ENCODE peak calls at places on chromosome 20, in six cellular contexts. T is CD8-positive, alpha-beta memory T cell; H is non-pigmented ciliary epithelial cell; I is NCI-H1105 treated with DMSO at 0.1 percent for 48 hours; Z is effector memory CD4-positive, alpha-beta T cell; B is stromal cell of bone marrow. R is an unnamed sample.

GRCh38 chr20:57066126-57066900 is 200.1 kb downstream of the BMP7 start:
- DNase-seq in Z (no peak), H (no peak), I (no peak), B (no peak), T (no peak), R (no peak)

GRCh38 chr20:16595376-16595775 is 22.1 kb upstream of the KIF16B start:
- DNase-seq in I (no peak), T (no peak), H (no peak), Z (no peak), B (no peak), R (no peak)

GRCh38 chr20:36305602-36306556 is at the start of gene DLGAP4:
- DNase-seq in H (no peak), T (no peak), I (no peak), B (no peak), Z (no peak), R (no peak)

GRCh38 chr20:33032555-33032954 is 1.1 kb downstream of the BPIFB6 start:
- DNase-seq in Z (no peak), H (no peak), I (no peak), B (no peak), T (no peak), R (no peak)

GRCh38 chr20:59082077-59082740 is 39.6 kb upstream of the PRELID3B start:
- DNase-seq in T (no peak), H (no peak), I (no peak), B (no peak), Z (no peak), R (peak)

GRCh38 chr20:17969276-17969883 is 562 bp downstream of the MGME1 start:
- DNase-seq in H (no peak), Z (peak), T (no peak), B (no peak), I (peak), R (peak)

GRCh38 chr20:10508468-10509251 is 73.6 kb downstream of the SLX4IP start:
- DNase-seq in H (no peak), I (no peak), Z (no peak), B (no peak), T (no peak), R (no peak)

GRCh38 chr20:48592107-48592940 is 235.5 kb downstream of the PREX1 start:
- DNase-seq in T (no peak), B (no peak), Z (no peak), H (no peak), I (no peak), R (no peak)

GRCh38 chr20:63427724-63428330 is 44.6 kb downstream of the KCNQ2 start:
- DNase-seq in B (no peak), Z (no peak), T (no peak), I (no peak), H (no peak), R (no peak)

GRCh38 chr20:15836634-15837033 is 736.6 kb downstream of the KIF16B start:
- DNase-seq in Z (no peak), I (no peak), B (peak), T (no peak), H (no peak), R (no peak)

GRCh38 chr20:38835792-38836191 is 30.3 kb downstream of the PPP1R16B start:
- DNase-seq in B (no peak), H (no peak), I (no peak), Z (no peak), T (no peak), R (no peak)

GRCh38 chr20:46646122-46646521 is 5.1 kb downstream of the SLC13A3 start:
- DNase-seq in H (no peak), Z (no peak), I (no peak), B (no peak), T (no peak), R (no peak)

GRCh38 chr20:25196701-25197120 is 1.2 kb downstream of the ENTPD6 start:
- DNase-seq in T (peak), H (no peak), Z (no peak), I (peak), B (no peak), R (no peak)

GRCh38 chr20:6101346-6101745 is 21.5 kb downstream of the FERMT1 start:
- DNase-seq in B (no peak), T (no peak), I (no peak), H (no peak), Z (no peak), R (no peak)

GRCh38 chr20:48846516-48847492 is 19.0 kb upstream of the PREX1 start:
- DNase-seq in Z (no peak), H (no peak), T (no peak), I (no peak), B (no peak), R (peak)

GRCh38 chr20:24657211-24657610 is 187.8 kb downstream of the SYNDIG1 start:
- DNase-seq in Z (no peak), H (no peak), B (peak), T (no peak), I (no peak), R (no peak)

GRCh38 chr20:956330-956951 is 40.3 kb upstream of the ANGPT4 start:
- DNase-seq in H (peak), T (peak), I (peak), B (peak), Z (peak), R (peak)

GRCh38 chr20:50283922-50284810 is 93.5 kb downstream of the CEBPB start:
- DNase-seq in T (no peak), Z (no peak), H (no peak), B (no peak), I (no peak), R (no peak)

GRCh38 chr20:13656721-13657368 is 18.1 kb upstream of the TASP1 start:
- DNase-seq in Z (no peak), H (no peak), I (no peak), B (no peak), T (no peak), R (no peak)

GRCh38 chr20:36532388-36532787 is 8.9 kb upstream of the MYL9 start:
- DNase-seq in H (no peak), B (no peak), T (no peak), I (no peak), Z (no peak), R (no peak)

GRCh38 chr20:12966468-12967085 is 42.2 kb upstream of the SPTLC3 start:
- DNase-seq in I (peak), H (peak), Z (no peak), T (no peak), B (peak), R (no peak)

GRCh38 chr20:41214202-41214601 is 76.9 kb downstream of the PLCG1 start:
- DNase-seq in I (no peak), H (no peak), T (no peak), B (no peak), Z (no peak), R (no peak)

GRCh38 chr20:5845686-5846651 is 95.8 kb downstream of the SHLD1 start:
- DNase-seq in B (no peak), Z (no peak), H (no peak), I (peak), T (no peak), R (peak)

GRCh38 chr20:61575151-61575937 is 323.3 kb downstream of the CDH4 start:
- DNase-seq in B (no peak), H (no peak), I (no peak), T (no peak), Z (no peak), R (no peak)

GRCh38 chr20:51021067-51022025 is 1.6 kb downstream of the KCNG1 start:
- DNase-seq in H (no peak), Z (no peak), T (no peak), I (no peak), B (no peak), R (no peak)

GRCh38 chr20:32984196-32984595 is 20.0 kb downstream of the SUN5 start:
- DNase-seq in T (no peak), H (no peak), I (no peak), B (no peak), Z (no peak), R (no peak)

GRCh38 chr20:38357653-38358207 is 11.4 kb downstream of the LBP start:
- DNase-seq in H (no peak), Z (no peak), I (no peak), T (no peak), B (no peak), R (no peak)

GRCh38 chr20:25076201-25076600 is 5.7 kb downstream of the VSX1 start:
- DNase-seq in T (no peak), B (no peak), I (no peak), H (no peak), Z (no peak), R (no peak)

GRCh38 chr20:48006036-48006833 is 221.0 kb upstream of the SULF2 start:
- DNase-seq in Z (no peak), B (peak), H (no peak), T (no peak), I (no peak), R (peak)

GRCh38 chr20:49452011-49452482 is 30.4 kb downstream of the KCNB1 start:
- DNase-seq in Z (no peak), B (no peak), T (no peak), I (no peak), H (no peak), R (no peak)

GRCh38 chr20:19786311-19786710 is 28.3 kb downstream of the RIN2 start:
- DNase-seq in T (no peak), B (peak), I (peak), Z (no peak), H (peak), R (no peak)

GRCh38 chr20:63037669-63038268 is 31.0 kb upstream of the BHLHE23 start:
- DNase-seq in B (no peak), H (no peak), Z (no peak), T (no peak), I (no peak), R (no peak)

GRCh38 chr20:37406010-37406998 is 60.4 kb downstream of the SRC start:
- DNase-seq in B (no peak), I (peak), Z (no peak), H (no peak), T (no peak), R (peak)

R was measured in GM12865.